ENCODE peak calls at places on chromosomes 16 and 17, in eight cellular contexts. R is GM12865, H is heart right ventricle, Y is cardiac muscle cell, W is hepatocyte, F is A549, A is MCF 10A, Q is pancreas. T is an unnamed sample.

GRCh38 chr17:13616031-13616430 is 14.3 kb upstream of the HS3ST3A1 start:
- DNase-seq in R (no peak), H (no peak), Y (no peak), W (no peak), F (no peak), A (no peak), Q (no peak), T (no peak)

GRCh38 chr16:47750371-47750770 is 289.2 kb downstream of the PHKB start:
- DNase-seq in R (no peak), H (no peak), Y (no peak), W (no peak), F (no peak), A (no peak), Q (no peak), T (no peak)

GRCh38 chr17:15083225-15083624 is 181.9 kb downstream of the PMP22 start:
- DNase-seq in R (no peak), H (peak; percentile 16), Y (no peak), W (no peak), F (no peak), A (no peak), Q (no peak), T (no peak)

GRCh38 chr16:19375561-19376158 is 42.0 kb upstream of the TMC5 start:
- DNase-seq in R (peak; percentile 64), H (peak; percentile 15), Y (peak; percentile 59), W (peak; percentile 65), F (peak; percentile 70), A (peak; percentile 64), Q (no peak), T (peak; percentile 52)

GRCh38 chr16:73418746-73419145 is 370.8 kb upstream of the ZFHX3 start:
- DNase-seq in R (no peak), H (no peak), Y (no peak), W (peak; percentile 47), F (no peak), A (peak; percentile 3), Q (no peak), T (no peak)

GRCh38 chr17:63001689-63002394 is 35.8 kb downstream of the TANC2 start:
- DNase-seq in R (no peak), H (no peak), Y (no peak), W (no peak), F (no peak), A (no peak), Q (no peak), T (no peak)

GRCh38 chr16:77834600-77834963 is 46.2 kb downstream of the VAT1L start:
- DNase-seq in R (no peak), H (no peak), Y (no peak), W (peak; percentile 49), F (no peak), A (no peak), Q (no peak), T (no peak)

GRCh38 chr16:2700786-2701185 is 18.5 kb downstream of the KCTD5 start:
- DNase-seq in R (no peak), H (peak; percentile 3), Y (no peak), W (no peak), F (no peak), A (no peak), Q (peak; percentile 40), T (no peak)

DNA sequence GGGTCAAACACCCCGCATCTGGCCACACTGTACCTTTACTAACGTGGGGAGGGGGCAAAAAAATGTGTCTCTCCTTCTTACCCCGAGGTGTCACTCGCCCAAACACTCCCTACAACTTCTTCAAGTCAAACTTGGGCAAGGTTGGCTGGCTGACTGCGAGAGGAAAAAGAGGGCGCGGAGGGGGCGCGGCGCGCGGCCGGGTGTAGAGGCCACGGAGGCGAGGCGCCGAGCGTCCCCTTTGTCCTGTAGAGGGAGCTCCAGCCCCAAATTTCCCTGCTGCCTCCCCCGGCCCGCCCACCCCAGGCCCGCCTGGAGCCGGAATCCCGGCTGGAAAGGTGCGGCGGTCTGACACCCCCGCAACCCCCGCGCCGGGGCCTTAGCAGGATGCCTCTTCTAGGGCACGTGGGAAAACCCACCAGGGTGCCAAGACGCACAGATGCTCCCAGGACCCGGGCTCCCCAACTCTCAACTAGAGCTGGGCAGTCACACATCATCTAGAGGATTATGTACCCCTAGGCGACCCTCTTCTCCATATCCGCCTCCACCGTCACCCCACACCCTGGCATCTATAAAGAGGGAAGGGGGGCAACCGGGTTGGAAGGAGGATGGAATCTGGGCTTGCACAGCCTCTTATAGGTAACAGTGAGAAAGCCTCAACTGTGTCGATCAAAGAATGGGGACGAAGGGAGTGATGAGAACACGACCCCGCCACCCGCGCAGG is 4.2 kb downstream of the IRX3 start:
- DNase-seq in R (no peak), H (peak; percentile 76), Y (peak; percentile 88), W (peak; percentile 78), F (peak; percentile 45), A (peak; percentile 61), Q (peak; percentile 74), T (peak; percentile 80)
- TF ChIP-seq CTCF in R (peak; percentile 36), H (peak; percentile 76), Y (peak; percentile 53), W (peak; percentile 80), F (peak; percentile 75), A (peak; percentile 58), Q (no peak), T (peak; percentile 78)

GRCh38 chr16:87304951-87305350 is 12.2 kb downstream of the C16orf95 start:
- DNase-seq in R (no peak), H (no peak), Y (no peak), W (no peak), F (no peak), A (no peak), Q (peak; percentile 53), T (no peak)

GRCh38 chr16:87303431-87303930 is 13.7 kb downstream of the C16orf95 start:
- DNase-seq in R (no peak), H (no peak), Y (no peak), W (no peak), F (no peak), A (no peak), Q (peak; percentile 49), T (no peak)

GRCh38 chr16:87308826-87309225 is 8.4 kb downstream of the C16orf95 start:
- DNase-seq in R (no peak), H (no peak), Y (no peak), W (no peak), F (no peak), A (no peak), Q (peak; percentile 1), T (no peak)

GRCh38 chr16:87303962-87304521 is 13.2 kb downstream of the C16orf95 start:
- DNase-seq in R (no peak), H (no peak), Y (no peak), W (no peak), F (no peak), A (no peak), Q (peak; percentile 23), T (no peak)

DNA sequence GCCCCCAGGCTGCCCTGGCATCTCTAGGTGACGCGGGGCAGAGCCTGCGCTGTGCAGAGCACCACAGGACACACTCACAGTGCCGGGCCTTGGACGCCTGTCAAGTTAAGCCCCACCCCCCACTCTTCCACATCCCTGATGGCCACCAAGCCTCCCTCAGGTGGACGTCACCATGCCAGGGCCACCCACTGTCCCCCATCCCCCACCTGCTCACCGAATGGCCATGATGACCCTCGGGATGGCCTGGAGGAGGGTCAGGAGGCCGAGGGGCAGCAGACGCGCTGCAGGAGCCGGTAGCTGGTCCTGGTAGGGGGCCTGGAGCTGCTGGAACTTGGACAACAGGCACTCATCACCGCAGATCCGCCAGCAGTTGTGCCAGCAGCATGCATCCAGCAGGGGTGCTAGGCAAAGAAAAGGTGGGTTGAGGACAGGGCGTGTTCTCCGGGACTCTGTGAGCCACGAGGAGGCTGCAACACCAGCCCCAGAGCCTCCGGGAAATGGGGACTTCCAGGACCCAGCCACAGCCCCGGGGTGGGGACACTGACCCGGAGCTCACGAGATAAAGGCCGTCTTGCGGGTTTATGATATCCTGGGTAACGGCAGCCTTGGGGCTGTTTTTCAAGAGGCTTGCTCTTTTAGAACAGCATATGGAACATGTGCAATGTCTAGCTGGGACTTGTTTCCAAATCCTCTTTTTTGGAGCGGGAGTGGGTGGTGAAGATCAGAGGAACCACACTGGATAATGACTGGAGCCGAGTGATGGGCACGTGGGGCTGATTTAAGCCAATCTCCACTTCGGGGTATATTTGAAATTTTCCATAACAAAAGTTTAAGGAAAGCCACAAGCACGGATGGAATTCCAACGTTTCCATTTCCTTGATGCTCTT is 11.4 kb downstream of the C16orf95 start:
- DNase-seq in R (no peak), H (no peak), Y (no peak), W (peak; percentile 20), F (no peak), A (no peak), Q (peak; percentile 42), T (no peak)
- TF ChIP-seq CTCF in R (no peak), H (no peak), Y (peak; percentile 39), W (peak; percentile 10), F (no peak), A (no peak), Q (no peak), T (no peak)

GRCh38 chr17:79795795-79796569 is 895 bp downstream of the CBX8 start:
- DNase-seq in R (no peak), H (no peak), Y (no peak), W (no peak), F (no peak), A (no peak), Q (peak; percentile 17), T (no peak)

GRCh38 chr17:79794659-79795511 is 2.0 kb downstream of the CBX8 start:
- DNase-seq in R (no peak), H (no peak), Y (no peak), W (no peak), F (no peak), A (no peak), Q (peak; percentile 83), T (no peak)

GRCh38 chr17:79798296-79799173 is 1.7 kb upstream of the CBX8 start:
- DNase-seq in R (no peak), H (no peak), Y (no peak), W (peak; percentile 57), F (no peak), A (no peak), Q (peak; percentile 75), T (no peak)

GRCh38 chr17:79797492-79798295 is 817 bp upstream of the CBX8 start:
- DNase-seq in R (peak; percentile 41), H (peak; percentile 42), Y (no peak), W (peak; percentile 25), F (peak; percentile 56), A (no peak), Q (peak; percentile 88), T (no peak)

GRCh38 chr17:79796570-79797491 is at the start of gene CBX8:
- DNase-seq in R (peak; percentile 100), H (peak; percentile 100), Y (peak; percentile 100), W (peak; percentile 100), F (peak; percentile 100), A (peak; percentile 99), Q (peak; percentile 100), T (peak; percentile 100)
- TF ChIP-seq CTCF in R (no peak), H (peak; percentile 37), Y (no peak), W (no peak), F (no peak), A (no peak), Q (no peak), T (no peak)

DNA sequence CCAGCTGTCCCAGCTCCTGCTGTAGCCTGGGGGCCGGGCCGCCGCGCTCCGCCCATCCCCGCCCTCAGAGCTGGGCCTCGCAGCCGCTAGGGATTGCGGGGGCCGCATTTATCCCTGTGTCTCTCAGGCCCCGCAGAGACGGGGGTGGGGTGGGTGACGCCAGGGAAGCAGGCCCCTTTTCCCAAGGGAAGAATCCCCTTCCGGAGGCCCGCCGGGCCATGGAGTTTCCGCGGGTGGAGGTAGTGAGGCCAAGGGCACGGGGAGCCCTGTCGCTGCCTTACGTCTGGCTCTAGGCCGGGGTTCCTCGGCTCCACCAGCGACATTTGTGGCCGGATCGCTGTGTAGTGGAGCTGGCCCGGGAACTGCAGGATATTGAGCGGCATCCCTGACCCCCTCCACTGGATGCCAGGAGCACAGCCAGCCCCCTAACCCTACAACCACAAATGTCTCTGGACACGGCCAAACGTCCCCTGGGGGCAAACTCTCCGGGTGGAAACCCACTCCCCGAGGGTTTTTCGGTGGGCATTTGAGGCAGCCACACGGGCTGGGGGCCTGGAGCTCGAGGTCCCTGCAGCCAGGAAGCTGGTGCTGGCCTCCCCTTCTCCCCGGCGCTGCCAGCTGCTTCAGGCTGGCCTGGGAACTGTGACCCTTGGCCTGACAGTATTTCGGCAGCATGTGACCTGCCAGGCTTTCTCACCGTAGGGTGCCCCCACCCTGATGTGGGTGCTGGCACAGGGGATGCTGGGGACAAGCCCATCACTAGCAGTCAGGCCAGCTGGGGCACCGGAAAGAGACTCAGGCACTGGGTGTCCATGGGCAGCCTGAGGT is 12.0 kb upstream of the CD300A start:
- DNase-seq in R (no peak), H (peak; percentile 95), Y (no peak), W (peak; percentile 97), F (no peak), A (peak; percentile 87), Q (peak; percentile 83), T (no peak)
- TF ChIP-seq CTCF in R (no peak), H (peak; percentile 27), Y (no peak), W (peak; percentile 4), F (no peak), A (no peak), Q (no peak), T (peak; percentile 9)

T was measured in endothelial cell.